ENCODE peak calls at places on chromosomes 11 and 22, in eight cellular contexts. N, B, Z, D, Y, F, J and H are unnamed samples.

GRCh38 chr11:85040166-85040565 is 587.0 kb downstream of the DLG2 start:
- DNase-seq in Z (no peak), B (peak), N (no peak), F (no peak), J (no peak), D (no peak), Y (no peak), H (no peak)

GRCh38 chr22:31603081-31603525 is 58.9 kb downstream of the PISD start:
- DNase-seq in Z (no peak), F (no peak), Y (no peak), B (no peak), N (no peak), D (no peak), J (no peak), H (no peak)

GRCh38 chr22:35375031-35375430 is 5.9 kb upstream of the HMOX1 start:
- DNase-seq in D (no peak), N (no peak), J (no peak), F (no peak), Z (no peak), B (peak), Y (no peak), H (no peak)

GRCh38 chr11:71927813-71928738 is at the start of gene XNDC1N:
- DNase-seq in F (peak), J (peak), N (peak), B (peak), D (peak), Z (peak), Y (peak), H (no peak)

GRCh38 chr11:71444811-71445210 is 3.4 kb downstream of the DHCR7 start:
- DNase-seq in J (no peak), Y (no peak), N (no peak), B (no peak), D (no peak), F (no peak), Z (no peak), H (no peak)

GRCh38 chr11:76671236-76671590 is 666 bp upstream of the LRRC32 start:
- DNase-seq in B (no peak), Z (no peak), F (no peak), N (no peak), J (no peak), Y (no peak), D (no peak), H (no peak)

GRCh38 chr11:128765571-128766530 is 72.0 kb downstream of the FLI1 start:
- DNase-seq in D (no peak), Y (no peak), N (no peak), B (no peak), Z (no peak), F (no peak), J (no peak), H (no peak)

GRCh38 chr22:46053563-46054090 is 76.7 kb upstream of the WNT7B start:
- DNase-seq in B (peak), F (no peak), N (no peak), D (peak), Y (no peak), Z (no peak), J (no peak), H (no peak)

GRCh38 chr11:62909107-62909894 is 11.9 kb downstream of the CHRM1 start:
- DNase-seq in N (peak), Y (no peak), J (peak), D (peak), F (no peak), B (peak), Z (peak), H (no peak)

GRCh38 chr22:44037519-44038370 is 13.6 kb downstream of the PARVB start:
- DNase-seq in J (no peak), Y (no peak), B (peak), Z (no peak), D (peak), F (peak), N (no peak), H (no peak)

GRCh38 chr22:28883657-28883916 is 215 bp downstream of the ZNRF3 start:
- DNase-seq in F (no peak), B (no peak), D (no peak), Z (no peak), Y (no peak), N (no peak), J (no peak), H (no peak)

DNA sequence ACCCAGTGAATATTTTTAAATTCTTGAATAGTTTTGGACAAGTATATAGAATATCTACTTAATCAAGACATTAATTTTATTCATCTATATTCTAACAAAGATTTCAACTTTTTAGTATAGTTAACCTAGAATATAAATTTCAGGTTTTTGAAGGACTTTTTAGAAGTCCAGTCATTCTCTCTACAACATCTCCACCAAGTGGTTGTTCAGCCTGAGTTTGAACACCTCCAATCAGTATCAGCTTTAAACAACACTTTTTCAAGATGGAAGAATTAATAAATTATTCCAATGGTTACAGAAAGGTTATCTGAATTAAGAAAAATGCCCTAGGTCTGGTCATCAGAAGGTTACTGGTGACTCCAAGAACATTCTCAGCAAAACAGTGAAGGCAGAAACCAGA is 31.8 kb downstream of the EIF3M start:
- DNase-seq in Y (no peak), J (no peak), Z (peak), N (no peak), F (no peak), B (peak), D (no peak), H (no peak)
- TF ChIP-seq CTCF in Y (peak), J (peak), Z (peak), N (peak), F (no peak), B (no peak), D (no peak), H (peak)

GRCh38 chr22:25382762-25383161 is 163.3 kb downstream of the CRYBB2 start:
- DNase-seq in N (no peak), Y (no peak), D (no peak), B (no peak), F (no peak), J (no peak), Z (no peak), H (no peak)
- TF ChIP-seq CTCF in N (peak), Y (no peak), D (no peak), B (no peak), F (peak), J (no peak), Z (peak), H (no peak)

GRCh38 chr11:37110383-37110782 is 512.3 kb upstream of the RAG2 start:
- DNase-seq in J (no peak), B (no peak), N (no peak), Z (no peak), D (no peak), F (no peak), Y (no peak), H (no peak)

GRCh38 chr11:37108436-37109204 is 510.6 kb upstream of the RAG2 start:
- DNase-seq in Z (no peak), F (no peak), Y (no peak), J (no peak), N (no peak), D (no peak), B (peak), H (no peak)

GRCh38 chr11:37109205-37109585 is 511.2 kb upstream of the RAG2 start:
- DNase-seq in Z (no peak), J (no peak), N (no peak), F (no peak), B (no peak), D (no peak), Y (no peak), H (no peak)

GRCh38 chr11:37105456-37105855 is 507.4 kb upstream of the RAG2 start:
- DNase-seq in F (no peak), B (no peak), Y (no peak), Z (no peak), J (no peak), D (no peak), N (no peak), H (no peak)

GRCh38 chr11:37107415-37107814 is 509.4 kb upstream of the RAG2 start:
- DNase-seq in F (no peak), D (no peak), Z (no peak), Y (no peak), J (no peak), N (no peak), B (no peak), H (no peak)
- TF ChIP-seq CTCF in F (no peak), D (no peak), Z (peak), Y (peak), J (peak), N (peak), B (no peak), H (peak)

DNA sequence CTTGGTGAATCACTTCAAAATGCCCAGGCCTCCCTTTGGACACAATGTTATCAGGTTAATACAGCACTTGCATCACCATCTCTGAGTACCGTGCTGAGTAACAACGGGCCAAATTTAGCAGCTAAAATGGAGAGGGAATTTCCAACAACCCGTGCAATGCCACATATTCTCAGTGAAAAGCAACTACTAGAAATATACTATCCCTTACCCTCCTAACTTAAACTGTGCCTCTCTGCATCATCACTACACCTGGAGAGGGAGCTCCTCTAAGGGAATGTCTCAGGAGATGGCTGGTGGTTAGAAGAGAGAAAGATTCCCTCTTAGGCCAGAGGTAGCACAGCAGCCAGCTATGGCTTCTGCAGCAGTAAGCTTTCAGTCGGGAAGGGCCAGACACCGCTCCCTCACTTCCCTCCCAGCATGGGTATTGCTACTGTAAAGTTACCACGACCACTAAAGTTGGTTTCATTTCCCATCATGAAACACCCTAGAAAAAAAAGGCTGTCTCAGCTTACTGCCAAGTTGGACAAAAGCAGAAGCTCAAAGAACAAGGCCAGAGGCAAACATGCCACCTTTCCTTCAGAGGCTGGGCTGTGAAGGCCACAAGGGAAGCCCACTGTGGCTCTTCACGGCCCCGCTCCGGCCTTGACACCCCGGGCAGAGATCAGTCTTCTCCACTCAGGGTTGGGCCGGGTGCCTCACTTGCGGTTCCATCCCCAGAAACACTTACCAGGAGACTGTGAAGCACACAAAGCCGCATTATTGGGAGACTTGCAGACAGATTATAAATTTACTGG is 3.9 kb downstream of the MAML2 start:
- DNase-seq in D (peak), Z (no peak), N (peak), Y (no peak), B (peak), J (no peak), F (no peak), H (no peak)
- TF ChIP-seq CTCF in D (no peak), Z (no peak), N (no peak), Y (no peak), B (no peak), J (no peak), F (peak), H (no peak)

GRCh38 chr11:9747816-9748215 is 83.9 kb downstream of the SWAP70 start:
- DNase-seq in Z (no peak), N (no peak), Y (no peak), J (no peak), B (no peak), D (no peak), F (no peak), H (no peak)

GRCh38 chr11:9750551-9750950 is 86.7 kb downstream of the SWAP70 start:
- DNase-seq in N (no peak), J (no peak), D (no peak), Z (no peak), F (no peak), B (no peak), Y (no peak), H (no peak)

GRCh38 chr11:9747229-9747628 is 83.4 kb downstream of the SWAP70 start:
- DNase-seq in Y (no peak), D (no peak), F (no peak), N (no peak), J (no peak), B (no peak), Z (no peak), H (no peak)

GRCh38 chr11:9745411-9746211 is 81.7 kb downstream of the SWAP70 start:
- DNase-seq in J (no peak), Y (no peak), B (no peak), Z (no peak), N (no peak), D (no peak), F (no peak), H (no peak)

DNA sequence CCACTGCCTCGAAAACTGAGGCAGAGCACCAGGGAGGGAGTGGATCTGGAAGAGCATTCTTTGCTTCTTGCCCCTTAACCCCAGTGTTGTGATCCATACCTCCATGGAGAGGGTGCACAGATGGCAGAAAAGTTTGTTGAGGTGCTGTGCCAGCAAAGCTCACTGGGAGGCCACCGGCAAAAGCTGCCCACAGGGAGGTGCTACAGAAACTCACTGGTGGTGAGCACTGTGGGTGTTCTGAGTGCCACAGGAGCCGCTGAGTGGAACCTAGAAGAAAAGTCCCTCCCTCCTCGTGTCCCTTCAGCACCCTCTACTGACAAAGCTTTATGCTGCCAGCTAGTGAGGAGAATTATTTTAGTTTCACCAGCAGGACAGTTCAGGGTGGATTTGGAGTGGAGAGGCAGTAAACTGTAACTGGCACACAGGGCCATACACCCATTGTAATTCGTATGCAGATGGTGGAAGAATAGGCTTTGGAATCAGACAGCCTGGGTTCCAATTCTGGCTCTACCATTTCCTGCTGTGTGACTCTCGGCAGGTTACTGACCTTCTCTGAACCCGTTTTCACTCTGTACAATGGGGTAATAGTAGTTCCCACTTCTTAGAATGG is 84.6 kb downstream of the SWAP70 start:
- DNase-seq in D (peak), J (no peak), N (peak), Z (peak), Y (no peak), B (peak), F (no peak), H (no peak)
- TF ChIP-seq CTCF in D (peak), J (peak), N (peak), Z (peak), Y (peak), B (peak), F (peak), H (peak)

DNA sequence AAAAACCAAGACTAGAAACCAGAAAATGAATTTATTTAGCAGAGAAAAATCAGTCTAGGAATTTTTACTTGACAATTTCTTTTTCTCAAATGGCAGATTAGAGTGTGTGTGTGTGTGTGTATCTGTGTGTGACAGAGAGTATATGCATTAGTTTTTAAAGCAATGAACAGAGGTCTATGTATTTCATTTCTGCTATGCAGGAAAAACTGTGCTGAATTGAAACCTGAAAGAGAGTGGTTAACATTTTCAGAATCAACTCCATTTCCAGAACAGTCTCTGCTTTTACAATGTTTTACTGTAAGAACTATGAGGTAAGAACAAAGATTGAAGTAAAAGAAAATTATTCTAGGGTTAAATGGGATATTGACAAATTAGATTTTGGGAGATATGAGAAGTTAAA is 114.8 kb downstream of the GRM5 start:
- DNase-seq in Y (no peak), J (no peak), Z (no peak), B (no peak), N (no peak), D (no peak), F (no peak), H (no peak)
- TF ChIP-seq CTCF in Y (no peak), J (no peak), Z (no peak), B (no peak), N (no peak), D (no peak), F (no peak), H (no peak)

DNA sequence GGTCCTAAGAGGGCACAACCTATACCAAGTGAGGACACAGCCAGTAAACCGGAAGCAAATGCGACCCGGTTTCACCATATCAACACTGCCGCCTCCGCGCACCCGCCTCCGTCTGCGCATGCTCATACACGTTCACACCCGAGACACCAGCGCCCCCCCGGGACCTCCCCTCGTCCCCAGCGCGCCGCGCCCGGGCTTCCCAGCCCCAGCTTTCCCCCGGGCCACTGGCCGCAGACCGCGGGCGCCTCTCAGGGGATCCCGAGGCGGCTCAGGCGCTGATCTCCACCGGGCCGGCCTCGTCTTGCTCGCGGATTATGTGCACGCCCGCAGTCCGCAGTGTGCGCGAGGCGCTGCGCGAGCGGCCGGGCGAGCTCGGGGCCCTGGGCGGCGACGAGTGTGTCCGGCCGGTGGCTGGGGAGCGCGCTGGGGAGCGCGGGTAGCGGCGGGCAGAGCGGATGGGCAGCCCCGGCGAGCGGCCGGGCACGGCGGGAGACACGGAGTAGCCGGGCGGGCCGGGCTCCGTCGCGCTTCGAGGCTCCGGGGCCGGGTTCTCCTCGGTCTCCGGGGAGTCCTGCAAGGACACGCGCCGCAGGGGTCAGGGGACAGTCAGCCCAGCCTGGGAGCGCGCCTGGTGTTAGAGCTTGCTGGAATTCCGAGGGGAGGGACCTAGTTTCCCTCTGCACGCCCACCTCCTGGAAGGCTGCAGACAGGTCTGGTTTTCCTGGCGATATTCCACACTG is 2.0 kb downstream of the HEPN1 start:
- DNase-seq in F (no peak), D (peak), B (peak), J (peak), N (peak), Z (peak), Y (peak), H (peak)
- TF ChIP-seq CTCF in F (no peak), D (no peak), B (no peak), J (no peak), N (no peak), Z (no peak), Y (no peak), H (no peak)

GRCh38 chr11:20608938-20609337 is 9.5 kb downstream of the SLC6A5 start:
- DNase-seq in N (no peak), B (no peak), Y (no peak), D (no peak), J (no peak), F (no peak), Z (no peak), H (no peak)

GRCh38 chr11:20611445-20611844 is 12.0 kb downstream of the SLC6A5 start:
- DNase-seq in B (no peak), J (no peak), N (no peak), F (no peak), Z (no peak), Y (no peak), D (no peak), H (no peak)

GRCh38 chr11:20611892-20612291 is 12.5 kb downstream of the SLC6A5 start:
- DNase-seq in Z (no peak), Y (no peak), F (no peak), D (no peak), B (no peak), J (no peak), N (no peak), H (no peak)

GRCh38 chr11:20610825-20611224 is 11.4 kb downstream of the SLC6A5 start:
- DNase-seq in F (no peak), J (no peak), N (no peak), D (no peak), Y (no peak), B (no peak), Z (no peak), H (no peak)

GRCh38 chr11:20609727-20610707 is 10.6 kb downstream of the SLC6A5 start:
- DNase-seq in B (peak), J (peak), N (peak), Z (peak), D (peak), F (no peak), Y (peak), H (peak)
- TF ChIP-seq CTCF in B (peak), J (peak), N (peak), Z (peak), D (peak), F (peak), Y (peak), H (peak)

GRCh38 chr11:47269002-47269828 is 718 bp upstream of the MADD start:
- DNase-seq in J (peak), D (peak), B (peak), Z (peak), N (peak), F (no peak), Y (peak), H (peak)
- TF ChIP-seq CTCF in J (peak), D (no peak), B (peak), Z (peak), N (no peak), F (no peak), Y (peak), H (peak)

DNA sequence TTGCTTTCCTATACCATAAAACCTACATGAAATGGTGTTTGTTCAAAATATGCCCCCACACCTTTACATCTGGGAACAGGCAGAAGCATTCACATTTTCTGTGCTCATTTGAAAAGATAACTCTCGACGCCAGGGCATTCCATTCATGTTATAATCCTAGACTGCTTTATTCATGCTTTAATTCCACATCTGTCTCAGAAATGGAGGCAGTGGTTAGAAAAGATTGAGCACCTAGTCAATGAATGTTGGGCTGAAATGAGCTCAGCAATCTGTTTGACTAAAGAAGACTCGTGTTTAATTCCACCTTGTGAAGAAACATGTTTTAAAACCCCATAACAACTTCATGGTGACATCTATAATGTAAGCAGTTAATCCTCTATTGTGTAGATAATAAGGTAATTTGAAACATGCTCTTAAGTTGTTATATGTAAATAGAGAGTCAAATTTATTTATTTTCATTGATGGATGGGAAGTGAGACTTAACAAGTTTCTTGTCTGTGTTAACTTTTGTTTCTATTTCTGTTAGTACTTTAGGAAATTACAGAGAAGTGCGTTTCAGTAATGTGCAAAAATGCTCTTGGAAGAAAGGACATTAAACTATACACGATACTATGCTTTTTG is 217.5 kb downstream of the DDX10 start:
- DNase-seq in F (no peak), J (no peak), N (no peak), Z (no peak), Y (no peak), B (no peak), D (no peak), H (no peak)
- TF ChIP-seq CTCF in F (no peak), J (no peak), N (no peak), Z (no peak), Y (no peak), B (no peak), D (no peak), H (no peak)